ENCODE peak calls at places on chromosomes 13 and 19, in four cellular contexts. F is breast epithelium; V is CD8-positive, alpha-beta memory T cell; Z is PC-3. J is an unnamed sample.

GRCh38 chr13:102401305-102401704 is 543 bp downstream of the FGF14 start:
- DNase-seq in Z (no peak), F (no peak), V (no peak), J (no peak)

GRCh38 chr13:103039183-103039582 is 27.0 kb downstream of the SLC10A2 start:
- DNase-seq in V (no peak), F (no peak), Z (no peak), J (no peak)

GRCh38 chr19:5057860-5058259 is 88.9 kb downstream of the KDM4B start:
- DNase-seq in F (no peak), Z (peak; percentile 41), V (no peak), J (no peak)

GRCh38 chr13:73966331-73966730 is 167.9 kb downstream of the KLF12 start:
- DNase-seq in Z (no peak), F (no peak), V (no peak), J (no peak)

GRCh38 chr19:55152017-55152416 is 3.0 kb upstream of the TNNT1 start:
- DNase-seq in V (no peak), F (no peak), Z (peak; percentile 39), J (peak; percentile 51)

GRCh38 chr13:25372275-25373081 is 704 bp downstream of the ATP8A2 start:
- DNase-seq in Z (no peak), V (no peak), F (no peak), J (peak; percentile 59)

GRCh38 chr13:75318138-75318833 is 163.7 kb downstream of the TBC1D4 start:
- DNase-seq in Z (no peak), V (no peak), F (no peak), J (no peak)

GRCh38 chr13:98324105-98324504 is 147.0 kb upstream of the RNF113B start:
- DNase-seq in F (no peak), V (no peak), Z (no peak), J (no peak)

GRCh38 chr13:105971312-105971711 is 564.1 kb downstream of the EFNB2 start:
- DNase-seq in Z (no peak), V (no peak), F (no peak), J (no peak)

GRCh38 chr19:4589579-4590410 is 30.3 kb upstream of the SEMA6B start:
- DNase-seq in F (no peak), V (no peak), Z (peak; percentile 30), J (peak; percentile 65)

GRCh38 chr13:38582133-38582532 is 104.7 kb upstream of the FREM2 start:
- DNase-seq in V (no peak), F (no peak), Z (peak; percentile 59), J (peak; percentile 53)

GRCh38 chr19:33532859-33533455 is 11.4 kb upstream of the PEPD start:
- DNase-seq in V (no peak), F (no peak), Z (no peak), J (no peak)

GRCh38 chr13:114053026-114053425 is 79.2 kb upstream of the C13orf46 start:
- DNase-seq in F (no peak), Z (no peak), V (no peak), J (no peak)

GRCh38 chr13:26679945-26680516 is 80.6 kb downstream of the GPR12 start:
- DNase-seq in V (no peak), Z (no peak), F (no peak), J (no peak)

GRCh38 chr13:99442273-99442895 is 58.9 kb upstream of the TM9SF2 start:
- DNase-seq in F (no peak), Z (peak; percentile 64), V (no peak), J (peak; percentile 70)

GRCh38 chr13:29446016-29446415 is 149.5 kb downstream of the SLC7A1 start:
- DNase-seq in F (no peak), V (no peak), Z (no peak), J (no peak)

GRCh38 chr19:16886305-16886880 is 2.4 kb upstream of the F2RL3 start:
- DNase-seq in F (no peak), Z (peak; percentile 54), V (no peak), J (no peak)

GRCh38 chr13:32804673-32805260 is 211.5 kb upstream of the KL start:
- DNase-seq in F (no peak), Z (peak; percentile 20), V (no peak), J (peak; percentile 98)

DNA sequence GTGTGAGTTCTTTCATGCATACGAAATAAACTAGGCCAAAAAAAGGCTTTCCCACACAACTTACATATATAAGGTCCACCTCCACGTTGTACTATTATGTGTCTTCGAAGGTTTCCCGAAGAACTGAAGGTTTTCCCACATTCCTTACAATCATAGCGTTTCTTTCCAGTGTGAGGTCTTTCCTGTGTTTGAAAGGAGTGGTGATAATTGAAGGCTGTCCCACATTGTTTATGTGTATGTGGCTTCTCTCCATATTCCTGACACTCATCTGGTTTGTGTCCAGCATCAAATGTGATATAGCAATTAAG is 14.6 kb downstream of the ZNF442 start:
- DNase-seq in V (no peak), F (no peak), Z (no peak), J (no peak)
- H3K9me3 ChIP-seq in V (peaks cover 32% of the 10 kb centered on the region), F (peaks cover 75% of the 10 kb centered on the region), Z (peaks cover 81% of the 10 kb centered on the region), J (peaks cover 20% of the 10 kb centered on the region)

GRCh38 chr13:110263906-110264305 is 43.1 kb downstream of the COL4A1 start:
- DNase-seq in F (no peak), Z (no peak), V (no peak), J (no peak)
- H3K4me1 ChIP-seq in F (peaks cover 14% of the 10 kb centered on the region), Z (peaks cover 9% of the 10 kb centered on the region), V (no peaks in the 10 kb centered on the region), J (no peaks in the 10 kb centered on the region)

DNA sequence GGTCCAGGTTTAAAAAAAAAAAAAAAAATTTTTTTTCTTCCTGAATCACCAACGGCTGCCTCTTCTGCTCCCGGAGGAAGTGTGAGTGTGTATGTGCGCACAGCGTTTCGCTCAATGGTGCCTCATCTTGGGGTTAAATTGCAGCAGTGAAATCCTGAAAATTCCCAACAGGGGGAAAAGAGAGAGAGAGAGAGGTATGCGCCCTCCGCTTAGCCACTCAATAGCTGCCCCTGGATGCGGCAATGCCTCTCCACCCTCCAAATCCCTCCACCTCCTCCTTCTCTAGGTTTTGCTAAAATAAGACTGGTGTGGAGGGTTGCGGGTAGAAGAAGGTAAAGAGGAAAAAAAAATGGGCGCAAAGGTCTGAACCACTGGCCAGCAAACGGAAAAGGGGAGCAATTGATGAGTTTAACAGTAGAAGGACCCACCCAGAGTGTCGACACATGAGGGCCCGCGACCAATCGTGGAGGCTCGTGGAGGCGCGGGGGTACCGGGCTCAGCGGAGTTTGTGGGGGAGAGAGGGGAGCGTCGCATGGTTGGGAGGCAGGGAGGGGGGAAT is 853 bp upstream of the CACNA1A start:
- DNase-seq in F (no peak), Z (no peak), V (no peak), J (no peak)
- H3K27me3 ChIP-seq in F (peaks cover 80% of the 10 kb centered on the region), Z (peaks cover 90% of the 10 kb centered on the region), V (peaks cover 14% of the 10 kb centered on the region), J (peaks cover 34% of the 10 kb centered on the region)

GRCh38 chr19:10868872-10869547 is 2.3 kb upstream of the CARM1 start:
- DNase-seq in Z (no peak), F (no peak), V (no peak), J (no peak)
- H3K9me3 ChIP-seq in Z (no peaks in the 10 kb centered on the region), F (no peaks in the 10 kb centered on the region), V (no peaks in the 10 kb centered on the region), J (no peaks in the 10 kb centered on the region)

DNA sequence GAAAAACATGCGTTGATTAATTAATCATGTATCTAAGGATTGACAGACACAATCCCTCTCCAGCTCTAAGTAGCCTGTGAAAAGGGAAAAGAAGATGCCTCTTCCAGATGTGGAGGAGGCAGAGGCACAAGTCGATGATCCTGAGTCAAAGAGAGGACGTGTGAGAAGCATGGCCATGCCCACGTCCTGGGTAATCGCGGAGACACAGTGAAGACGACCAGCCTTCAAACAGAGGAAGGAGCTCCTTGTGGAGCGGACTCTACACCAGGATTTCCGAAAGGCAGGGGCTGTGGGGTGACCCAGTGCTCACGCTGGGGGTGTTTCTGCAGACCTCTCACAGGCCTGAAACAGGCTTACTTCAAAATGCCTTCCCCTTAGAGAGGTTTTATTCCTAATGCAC is 70.5 kb downstream of the COL4A1 start:
- DNase-seq in V (no peak), F (no peak), Z (no peak), J (no peak)
- H3K4me1 ChIP-seq in V (no peaks in the 10 kb centered on the region), F (no peaks in the 10 kb centered on the region), Z (peaks cover 12% of the 10 kb centered on the region), J (no peaks in the 10 kb centered on the region)

GRCh38 chr13:27795718-27796019 is 3.4 kb downstream of the GSX1 start:
- DNase-seq in Z (no peak), F (no peak), V (no peak), J (no peak)
- H3K27me3 ChIP-seq in Z (peaks cover 64% of the 10 kb centered on the region), F (peaks cover 100% of the 10 kb centered on the region), V (peaks cover 65% of the 10 kb centered on the region), J (peaks cover 71% of the 10 kb centered on the region)

GRCh38 chr19:27393591-27393990 is 1819.4 kb downstream of the UQCRFS1 start:
- DNase-seq in V (no peak), Z (no peak), F (no peak), J (no peak)

DNA sequence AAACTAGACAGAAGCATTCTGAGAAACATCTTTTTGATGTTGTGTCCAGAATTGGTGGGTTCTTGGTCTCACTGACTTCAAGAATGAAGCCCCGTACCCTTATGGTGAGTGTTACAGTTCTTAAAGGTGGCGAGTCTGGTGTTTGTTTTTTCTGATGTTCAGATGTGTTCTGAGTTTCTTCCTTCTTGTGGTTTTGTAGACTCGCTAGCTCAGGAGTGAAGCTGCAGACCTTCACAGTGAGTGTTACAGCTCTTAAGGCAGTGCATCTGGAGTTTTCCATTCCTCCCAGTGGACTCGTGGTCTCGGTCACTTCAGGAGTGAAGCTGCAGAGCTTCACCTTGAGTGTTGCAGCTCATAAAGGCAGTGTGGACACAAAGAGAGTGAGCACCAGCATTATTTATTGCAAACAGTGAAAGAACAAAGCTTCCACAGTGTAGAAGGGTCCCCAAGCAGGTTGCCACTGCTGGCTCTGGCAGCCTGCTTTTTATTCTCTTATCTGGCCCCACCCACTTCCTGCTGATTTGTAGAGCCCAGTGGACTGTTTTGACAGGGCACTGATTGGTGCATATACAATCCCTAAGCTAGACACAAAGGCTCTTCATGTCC is 1820.8 kb downstream of the UQCRFS1 start:
- DNase-seq in Z (no peak), F (no peak), V (no peak), J (no peak)
- H3K9me3 ChIP-seq in Z (peaks cover 19% of the 10 kb centered on the region), F (peaks cover 36% of the 10 kb centered on the region), V (no peaks in the 10 kb centered on the region), J (peaks cover 5% of the 10 kb centered on the region)